ENCODE peak calls at places on chromosomes 3 and 15, in five cellular contexts. F is pancreas; G is effector memory CD4-positive, alpha-beta T cell; X is H9; U is foreskin keratinocyte. K is an unnamed sample.
A peak's percentile ranks its signal among the peaks of the same experiment; 100 is the strongest.

GRCh38 chr15:75153084-75153483 is 48.6 kb upstream of the C15orf39 start:
- DNase-seq in F (no peak), G (no peak), X (no peak), U (no peak), K (no peak)

GRCh38 chr3:75140904-75141615 is 523.1 kb upstream of the FRG2C start:
- DNase-seq in F (no peak), G (no peak), X (no peak), U (no peak), K (no peak)

GRCh38 chr3:71916747-71917369 is 131.9 kb upstream of the PROK2 start:
- DNase-seq in F (no peak), G (no peak), X (no peak), U (no peak), K (no peak)

GRCh38 chr15:59457103-59457502 is 19.1 kb downstream of the FAM81A start:
- DNase-seq in F (no peak), G (no peak), X (no peak), U (no peak), K (no peak)

GRCh38 chr3:18679226-18679625 is 254.1 kb upstream of the SATB1 start:
- DNase-seq in F (no peak), G (peak; percentile 1), X (no peak), U (no peak), K (no peak)

GRCh38 chr3:157785071-157785826 is 282.0 kb upstream of the VEPH1 start:
- DNase-seq in F (no peak), G (no peak), X (peak; percentile 32), U (peak; percentile 32), K (peak; percentile 45)

GRCh38 chr3:188925376-188925775 is 246.4 kb upstream of the TPRG1 start:
- DNase-seq in F (no peak), G (no peak), X (no peak), U (no peak), K (no peak)

GRCh38 chr15:33737687-33738606 is 230.3 kb upstream of the CHRM5 start:
- DNase-seq in F (peak; percentile 28), G (no peak), X (peak; percentile 74), U (no peak), K (no peak)

GRCh38 chr3:141231101-141231922 is at the start of gene PXYLP1:
- DNase-seq in F (peak; percentile 95), G (peak; percentile 77), X (peak; percentile 92), U (peak; percentile 30), K (peak; percentile 18)
- H3K27ac ChIP-seq in F (peak within 1 kb of the TSS; percentile 83), G (peak within 1 kb of the TSS; percentile 82), X (no peak within 1 kb of the TSS), U (no peak within 1 kb of the TSS), K (no peak within 1 kb of the TSS)

DNA sequence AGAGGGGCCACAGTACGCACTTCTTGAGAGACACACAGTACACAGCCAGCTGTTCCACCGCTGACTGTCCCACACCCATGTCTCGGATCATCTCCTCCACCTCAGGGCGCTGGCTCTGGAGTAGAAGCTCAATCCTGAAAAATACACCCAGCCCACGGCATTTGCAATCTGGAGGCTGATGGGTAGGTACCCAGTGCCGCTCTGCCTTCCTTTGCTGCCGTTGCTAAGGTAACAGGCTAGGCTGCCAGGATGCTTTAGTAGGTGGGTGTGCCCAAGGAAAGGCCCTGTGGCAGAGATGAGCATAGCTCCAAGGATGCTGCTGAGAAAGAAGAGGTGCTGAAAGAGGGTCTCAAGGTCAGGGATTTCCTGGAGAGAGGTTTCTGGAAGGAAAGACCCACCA is 14.6 kb downstream of the TRAIP start:
- DNase-seq in F (no peak), G (no peak), X (no peak), U (no peak), K (no peak)
- H3K27ac ChIP-seq in F (no peak overlapping the region), G (no peak overlapping the region), X (no peak overlapping the region), U (no peak overlapping the region), K (no peak overlapping the region)

DNA sequence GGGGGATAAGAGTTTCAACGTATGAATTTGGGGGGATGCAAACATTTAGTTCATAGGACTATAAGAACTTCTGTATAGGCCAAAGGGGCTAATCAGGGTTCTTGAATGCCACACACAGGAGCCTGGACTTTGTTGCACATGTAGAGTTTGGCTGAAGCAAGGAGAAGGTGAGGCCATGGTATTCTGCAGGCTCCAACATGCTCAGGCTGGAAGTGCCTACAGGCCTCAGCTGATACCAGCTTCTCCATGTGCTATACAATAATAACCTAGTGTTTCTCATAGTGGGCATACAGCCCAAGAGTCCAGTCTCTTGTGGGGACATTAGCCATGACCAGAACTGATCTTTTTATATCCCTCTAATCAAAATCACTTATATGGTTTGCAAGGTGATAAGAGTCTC is 399.7 kb upstream of the MCTP2 start:
- DNase-seq in F (no peak), G (no peak), X (no peak), U (peak; percentile 63), K (peak; percentile 80)
- H3K27ac ChIP-seq in F (no peak overlapping the region), G (no peak overlapping the region), X (no peak overlapping the region), U (peak overlapping the region; percentile 90), K (peak overlapping the region; percentile 93)

GRCh38 chr3:138477120-138477519 is 42.7 kb downstream of the ESYT3 start:
- DNase-seq in F (no peak), G (no peak), X (no peak), U (no peak), K (no peak)
- H3K27ac ChIP-seq in F (no peak overlapping the region), G (no peak overlapping the region), X (no peak overlapping the region), U (no peak overlapping the region), K (no peak overlapping the region)

DNA sequence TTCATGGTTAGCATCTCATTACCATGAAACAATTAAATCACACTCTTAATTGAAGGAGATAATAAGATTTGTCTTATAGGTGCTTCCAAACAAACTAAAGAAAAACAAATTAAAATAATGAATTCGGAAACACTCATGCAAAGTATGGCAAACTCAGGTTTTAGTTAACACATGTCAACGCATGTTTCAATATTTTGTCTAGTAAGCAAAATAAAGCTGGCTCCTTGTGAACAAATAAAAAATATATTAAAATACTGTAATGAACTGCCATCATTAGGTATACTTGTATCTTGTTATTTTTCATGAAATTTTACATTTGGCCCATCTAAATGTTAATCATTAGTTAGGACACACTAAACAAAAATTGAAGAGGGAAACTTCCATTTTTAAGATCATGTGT is 519.2 kb downstream of the MECOM start:
- DNase-seq in F (no peak), G (no peak), X (no peak), U (no peak), K (no peak)
- H3K27ac ChIP-seq in F (peak overlapping the region; percentile 91), G (no peak overlapping the region), X (no peak overlapping the region), U (no peak overlapping the region), K (no peak overlapping the region)

GRCh38 chr15:63322541-63322940 is 45.1 kb downstream of the APH1B start:
- DNase-seq in F (peak; percentile 67), G (no peak), X (no peak), U (no peak), K (no peak)

GRCh38 chr15:63323798-63324651 is 46.6 kb downstream of the APH1B start:
- DNase-seq in F (no peak), G (no peak), X (no peak), U (no peak), K (no peak)

GRCh38 chr15:63327648-63328421 is 50.4 kb downstream of the APH1B start:
- DNase-seq in F (no peak), G (no peak), X (no peak), U (no peak), K (no peak)

GRCh38 chr15:63321462-63321861 is 44.1 kb downstream of the APH1B start:
- DNase-seq in F (no peak), G (no peak), X (no peak), U (no peak), K (no peak)

GRCh38 chr15:63324770-63325169 is 47.4 kb downstream of the APH1B start:
- DNase-seq in F (no peak), G (no peak), X (no peak), U (no peak), K (no peak)
- H3K27ac ChIP-seq in F (no peak overlapping the region), G (no peak overlapping the region), X (no peak overlapping the region), U (no peak overlapping the region), K (no peak overlapping the region)

GRCh38 chr15:42021593-42021992 is 751 bp upstream of the PLA2G4E start:
- DNase-seq in F (no peak), G (no peak), X (no peak), U (no peak), K (no peak)

GRCh38 chr15:42016971-42017370 is 3.9 kb downstream of the PLA2G4E start:
- DNase-seq in F (no peak), G (no peak), X (no peak), U (no peak), K (no peak)

GRCh38 chr15:42014406-42014805 is 6.4 kb downstream of the PLA2G4E start:
- DNase-seq in F (no peak), G (no peak), X (no peak), U (no peak), K (no peak)

GRCh38 chr15:42020713-42021273 is at the start of gene PLA2G4E:
- DNase-seq in F (no peak), G (no peak), X (no peak), U (no peak), K (no peak)

GRCh38 chr15:42018306-42019224 is 2.3 kb downstream of the PLA2G4E start:
- DNase-seq in F (no peak), G (no peak), X (no peak), U (no peak), K (no peak)
- H3K27ac ChIP-seq in F (no peak overlapping the region), G (no peak overlapping the region), X (no peak overlapping the region), U (no peak overlapping the region), K (no peak overlapping the region)

K was measured in epithelial cell of prostate.